ENCODE peak calls at places on chromosomes 4 and X, in four cellular contexts. One of them, this sample, is unnamed.

GRCh38 chr4:168659971-168660465 is 163.2 kb downstream of the PALLD start:
- DNase-seq in fibroblast of pulmonary artery: no peak
- DNase-seq in cardiac muscle cell: no peak
- DNase-seq in AG09309: no peak
- DNase-seq in this sample: no peak

GRCh38 chr4:72613959-72614358 is 44.9 kb upstream of the ADAMTS3 start:
- DNase-seq in AG09309: no peak
- DNase-seq in cardiac muscle cell: peak
- DNase-seq in fibroblast of pulmonary artery: no peak
- DNase-seq in this sample: no peak

GRCh38 chrX:119667111-119667928 is 25.6 kb downstream of the SEPTIN6 start:
- DNase-seq in AG09309: no peak
- DNase-seq in fibroblast of pulmonary artery: peak
- DNase-seq in cardiac muscle cell: no peak
- DNase-seq in this sample: no peak

GRCh38 chr4:147780137-147780777 is 48.4 kb downstream of the ARHGAP10 start:
- DNase-seq in AG09309: no peak
- DNase-seq in fibroblast of pulmonary artery: no peak
- DNase-seq in cardiac muscle cell: no peak
- DNase-seq in this sample: no peak

GRCh38 chr4:28093071-28093470 is 1232.4 kb downstream of the STIM2 start:
- DNase-seq in AG09309: no peak
- DNase-seq in cardiac muscle cell: no peak
- DNase-seq in fibroblast of pulmonary artery: no peak
- DNase-seq in this sample: no peak

GRCh38 chr4:170083546-170083945 is 6.2 kb downstream of the AADAT start:
- DNase-seq in AG09309: no peak
- DNase-seq in fibroblast of pulmonary artery: no peak
- DNase-seq in cardiac muscle cell: no peak
- DNase-seq in this sample: no peak

GRCh38 chr4:17823871-17824669 is 13.3 kb downstream of the NCAPG start:
- DNase-seq in AG09309: no peak
- DNase-seq in cardiac muscle cell: no peak
- DNase-seq in fibroblast of pulmonary artery: no peak
- DNase-seq in this sample: no peak

GRCh38 chr4:17701882-17702281 is 79.5 kb downstream of the FAM184B start:
- DNase-seq in cardiac muscle cell: no peak
- DNase-seq in fibroblast of pulmonary artery: no peak
- DNase-seq in AG09309: no peak
- DNase-seq in this sample: peak

GRCh38 chr4:107757860-107758476 is 37.9 kb upstream of the PAPSS1 start:
- DNase-seq in fibroblast of pulmonary artery: peak
- DNase-seq in AG09309: no peak
- DNase-seq in cardiac muscle cell: peak
- DNase-seq in this sample: no peak

GRCh38 chrX:43313035-43313434 is 343.1 kb upstream of the MAOA start:
- DNase-seq in cardiac muscle cell: no peak
- DNase-seq in fibroblast of pulmonary artery: no peak
- DNase-seq in AG09309: no peak
- DNase-seq in this sample: no peak

GRCh38 chrX:24241822-24242648 is 71.8 kb downstream of the SUPT20HL2 start:
- DNase-seq in cardiac muscle cell: peak
- DNase-seq in fibroblast of pulmonary artery: peak
- DNase-seq in AG09309: no peak
- DNase-seq in this sample: no peak

GRCh38 chr4:176841730-176842129 is 49.0 kb upstream of the VEGFC start:
- DNase-seq in AG09309: no peak
- DNase-seq in fibroblast of pulmonary artery: peak
- DNase-seq in cardiac muscle cell: no peak
- DNase-seq in this sample: no peak

GRCh38 chr4:90121961-90122748 is 5.0 kb upstream of the CCSER1 start:
- DNase-seq in cardiac muscle cell: no peak
- DNase-seq in AG09309: no peak
- DNase-seq in fibroblast of pulmonary artery: peak
- DNase-seq in this sample: no peak

GRCh38 chrX:107199491-107199890 is 6.7 kb downstream of the NUP62CL start:
- DNase-seq in fibroblast of pulmonary artery: no peak
- DNase-seq in AG09309: no peak
- DNase-seq in cardiac muscle cell: no peak
- DNase-seq in this sample: no peak

GRCh38 chrX:76802698-76803097 is 375.2 kb downstream of the MAGEE1 start:
- DNase-seq in fibroblast of pulmonary artery: peak
- DNase-seq in cardiac muscle cell: no peak
- DNase-seq in AG09309: no peak
- DNase-seq in this sample: no peak

GRCh38 chr4:141028024-141028529 is 105.2 kb downstream of the RNF150 start:
- DNase-seq in AG09309: peak
- DNase-seq in fibroblast of pulmonary artery: peak
- DNase-seq in cardiac muscle cell: no peak
- DNase-seq in this sample: no peak

GRCh38 chrX:132883358-132883908 is 75.0 kb downstream of the HS6ST2 start:
- DNase-seq in cardiac muscle cell: no peak
- DNase-seq in AG09309: no peak
- DNase-seq in fibroblast of pulmonary artery: no peak
- DNase-seq in this sample: no peak

GRCh38 chr4:110850461-110851447 is 227.9 kb upstream of the PITX2 start:
- DNase-seq in cardiac muscle cell: peak
- DNase-seq in AG09309: no peak
- DNase-seq in fibroblast of pulmonary artery: no peak
- DNase-seq in this sample: no peak

GRCh38 chr4:25509656-25510055 is 132.6 kb downstream of the ANAPC4 start:
- DNase-seq in cardiac muscle cell: no peak
- DNase-seq in fibroblast of pulmonary artery: no peak
- DNase-seq in AG09309: no peak
- DNase-seq in this sample: no peak

GRCh38 chr4:79065262-79065661 is 126.0 kb upstream of the PAQR3 start:
- DNase-seq in AG09309: no peak
- DNase-seq in cardiac muscle cell: peak
- DNase-seq in fibroblast of pulmonary artery: no peak
- DNase-seq in this sample: no peak

GRCh38 chr4:139050436-139050835 is 34.9 kb downstream of the NOCT start:
- DNase-seq in fibroblast of pulmonary artery: peak
- DNase-seq in cardiac muscle cell: no peak
- DNase-seq in AG09309: no peak
- DNase-seq in this sample: no peak

DNA sequence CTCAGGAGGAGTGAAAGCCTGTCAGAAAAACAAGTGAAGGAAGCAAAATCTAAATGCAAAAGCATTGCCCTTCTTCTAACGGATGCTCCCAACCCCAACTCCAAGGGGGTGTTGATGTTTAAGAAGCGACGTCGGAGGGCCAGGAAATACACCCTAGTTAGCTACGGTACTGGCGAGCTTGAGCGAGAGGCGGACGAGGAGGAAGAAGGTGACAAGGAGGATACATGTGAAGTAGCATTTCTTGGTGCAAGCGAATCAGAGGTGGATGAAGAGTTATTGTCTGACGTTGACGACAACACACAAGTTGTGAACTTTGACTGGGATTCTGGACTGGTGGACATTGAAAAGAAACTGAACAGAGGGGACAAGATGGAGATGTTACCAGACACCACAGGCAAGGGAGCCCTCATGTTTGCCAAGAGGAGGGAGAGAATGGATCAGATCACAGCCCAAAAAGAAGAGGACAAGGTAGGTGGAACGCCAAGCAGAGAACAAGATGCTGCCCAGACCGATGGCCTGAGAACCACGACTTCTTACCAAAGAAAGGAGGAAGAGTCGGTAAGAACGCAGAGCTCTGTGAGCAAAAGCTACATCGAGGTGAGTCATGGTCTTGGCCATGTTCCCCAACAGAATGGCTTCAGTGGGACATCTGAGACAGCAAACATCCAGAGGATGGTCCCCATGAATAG is 105.6 kb upstream of the MYOZ2 start:
- DNase-seq in AG09309: no peak
- DNase-seq in fibroblast of pulmonary artery: no peak
- DNase-seq in cardiac muscle cell: no peak
- DNase-seq in this sample: no peak
- H3K4me3 ChIP-seq in AG09309: no peak
- H3K4me3 ChIP-seq in fibroblast of pulmonary artery: no peak
- H3K4me3 ChIP-seq in cardiac muscle cell: no peak
- H3K4me3 ChIP-seq in this sample: no peak

GRCh38 chrX:97587171-97587570 is 703.5 kb downstream of the RPA4 start:
- DNase-seq in fibroblast of pulmonary artery: no peak
- DNase-seq in AG09309: no peak
- DNase-seq in cardiac muscle cell: no peak
- DNase-seq in this sample: no peak
- H3K4me3 ChIP-seq in fibroblast of pulmonary artery: no peak
- H3K4me3 ChIP-seq in AG09309: no peak
- H3K4me3 ChIP-seq in cardiac muscle cell: no peak
- H3K4me3 ChIP-seq in this sample: no peak

DNA sequence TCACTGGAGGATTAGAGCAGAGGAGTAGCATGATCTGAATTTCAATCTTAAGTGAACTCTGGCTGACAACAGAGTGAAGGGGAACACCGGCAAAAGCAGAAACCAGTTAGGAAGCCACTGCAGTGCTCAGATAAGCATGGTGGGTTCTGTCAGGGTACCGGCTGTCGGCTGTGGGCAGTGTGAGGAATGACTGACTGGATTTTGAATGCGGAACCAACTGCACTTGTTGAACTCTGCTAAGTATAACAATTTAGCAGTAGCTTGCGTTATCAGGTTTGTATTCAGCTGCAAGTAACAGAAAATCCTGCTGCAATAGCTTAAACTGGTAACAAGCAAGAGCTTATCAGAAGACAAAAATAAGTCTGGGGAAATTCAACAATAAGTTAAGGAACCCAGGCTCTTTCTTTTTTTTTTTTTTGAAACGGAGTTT is 5.2 kb downstream of the HTT start:
- DNase-seq in cardiac muscle cell: no peak
- DNase-seq in fibroblast of pulmonary artery: no peak
- DNase-seq in AG09309: no peak
- DNase-seq in this sample: peak
- H3K4me3 ChIP-seq in cardiac muscle cell: no peak
- H3K4me3 ChIP-seq in fibroblast of pulmonary artery: no peak
- H3K4me3 ChIP-seq in AG09309: no peak
- H3K4me3 ChIP-seq in this sample: no peak

DNA sequence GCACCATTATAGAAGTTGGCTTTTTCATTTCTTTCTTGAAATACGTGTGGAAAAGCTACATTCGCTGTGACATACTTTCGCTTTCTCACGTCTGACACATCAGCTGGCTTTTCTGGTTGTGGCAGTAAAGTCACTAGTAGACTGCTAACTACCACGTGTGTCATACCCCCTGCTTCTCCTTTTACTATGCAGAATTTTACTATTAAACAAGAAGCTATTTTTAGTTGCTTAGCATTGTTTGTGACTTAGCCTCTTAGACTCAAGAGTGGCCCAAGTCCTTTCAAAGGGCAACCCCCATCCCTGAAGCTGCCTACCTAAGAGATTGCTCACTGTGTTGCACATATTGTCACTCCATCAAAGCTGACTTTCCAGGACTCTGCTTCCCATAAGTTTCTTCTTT is 2.1 kb upstream of the IL2 start:
- DNase-seq in fibroblast of pulmonary artery: no peak
- DNase-seq in cardiac muscle cell: peak
- DNase-seq in AG09309: no peak
- DNase-seq in this sample: no peak
- H3K4me3 ChIP-seq in fibroblast of pulmonary artery: peak
- H3K4me3 ChIP-seq in cardiac muscle cell: no peak
- H3K4me3 ChIP-seq in AG09309: peak
- H3K4me3 ChIP-seq in this sample: no peak

GRCh38 chr4:183758006-183758734 is 99.1 kb downstream of the TRAPPC11 start:
- DNase-seq in fibroblast of pulmonary artery: peak
- DNase-seq in AG09309: no peak
- DNase-seq in cardiac muscle cell: no peak
- DNase-seq in this sample: no peak
- H3K4me3 ChIP-seq in fibroblast of pulmonary artery: peak
- H3K4me3 ChIP-seq in AG09309: no peak
- H3K4me3 ChIP-seq in cardiac muscle cell: no peak
- H3K4me3 ChIP-seq in this sample: no peak

GRCh38 chr4:3531887-3532713 is at the start of gene LRPAP1:
- DNase-seq in AG09309: peak
- DNase-seq in cardiac muscle cell: peak
- DNase-seq in fibroblast of pulmonary artery: peak
- DNase-seq in this sample: peak

GRCh38 chr4:3530663-3531254 is 1.5 kb downstream of the LRPAP1 start:
- DNase-seq in fibroblast of pulmonary artery: no peak
- DNase-seq in cardiac muscle cell: no peak
- DNase-seq in AG09309: no peak
- DNase-seq in this sample: no peak

GRCh38 chr4:3531306-3531886 is 826 bp downstream of the LRPAP1 start:
- DNase-seq in AG09309: no peak
- DNase-seq in fibroblast of pulmonary artery: peak
- DNase-seq in cardiac muscle cell: no peak
- DNase-seq in this sample: peak

GRCh38 chr4:3533421-3533820 is 1.2 kb upstream of the LRPAP1 start:
- DNase-seq in AG09309: no peak
- DNase-seq in cardiac muscle cell: no peak
- DNase-seq in fibroblast of pulmonary artery: no peak
- DNase-seq in this sample: no peak

GRCh38 chr4:3532714-3533336 is 603 bp upstream of the LRPAP1 start:
- DNase-seq in cardiac muscle cell: no peak
- DNase-seq in fibroblast of pulmonary artery: no peak
- DNase-seq in AG09309: no peak
- DNase-seq in this sample: no peak
- H3K4me3 ChIP-seq in cardiac muscle cell: peak
- H3K4me3 ChIP-seq in fibroblast of pulmonary artery: peak
- H3K4me3 ChIP-seq in AG09309: peak
- H3K4me3 ChIP-seq in this sample: no peak

DNA sequence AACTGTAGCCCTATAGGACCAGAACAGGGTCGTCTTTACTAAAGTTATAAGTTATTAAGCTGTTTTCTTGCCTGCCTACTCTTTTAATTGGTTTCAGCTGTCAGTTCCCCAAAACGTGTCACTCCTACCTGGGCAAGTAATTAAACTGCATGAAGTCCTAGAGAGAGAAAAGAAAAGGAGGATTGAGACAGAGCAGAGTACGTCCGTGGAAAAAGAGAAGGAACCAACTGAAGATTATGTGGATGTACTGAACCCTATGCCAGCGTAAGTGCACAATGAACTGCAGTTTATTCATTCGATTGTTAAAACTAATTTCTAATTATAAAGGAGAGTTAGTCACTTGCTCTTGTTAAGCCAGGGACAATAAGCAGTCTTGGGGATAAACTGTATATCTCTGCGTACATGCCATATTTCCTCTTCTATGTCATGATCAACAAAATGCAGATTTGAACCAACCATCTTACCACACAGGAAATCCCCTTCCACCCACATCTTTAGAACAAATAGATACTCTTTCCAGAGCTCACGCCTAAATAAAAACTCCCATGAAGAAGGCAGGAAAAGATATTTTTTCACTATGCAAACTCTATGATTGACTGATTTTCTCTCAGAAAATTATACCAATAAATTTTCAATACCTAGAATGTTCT is 22.8 kb downstream of the STAP1 start:
- DNase-seq in AG09309: no peak
- DNase-seq in cardiac muscle cell: no peak
- DNase-seq in fibroblast of pulmonary artery: no peak
- DNase-seq in this sample: no peak
- H3K4me3 ChIP-seq in AG09309: no peak
- H3K4me3 ChIP-seq in cardiac muscle cell: no peak
- H3K4me3 ChIP-seq in fibroblast of pulmonary artery: no peak
- H3K4me3 ChIP-seq in this sample: no peak

This sample was measured in lower leg skin.